ENCODE peak calls at places on chromosome 13, in six cellular contexts. V is psoas muscle, L is lower lobe of right lung, W is cardiac muscle cell, S is A549, Z is ovary. F is an unnamed sample.

GRCh38 chr13:27917121-27917947 is 2.5 kb upstream of the PDX1 start:
- DNase-seq in V (no peak), L (no peak), W (no peak), S (no peak), Z (no peak), F (no peak)

GRCh38 chr13:50805805-50806204 is 37.7 kb downstream of the DLEU7 start:
- DNase-seq in V (no peak), L (no peak), W (peak; percentile 34), S (no peak), Z (no peak), F (no peak)

GRCh38 chr13:48731957-48732569 is 78.3 kb downstream of the CYSLTR2 start:
- DNase-seq in V (peak; percentile 68), L (peak; percentile 59), W (peak; percentile 52), S (peak; percentile 2), Z (peak; percentile 49), F (peak; percentile 56)

GRCh38 chr13:112256716-112257497 is 119.2 kb upstream of the SPACA7 start:
- DNase-seq in V (no peak), L (no peak), W (no peak), S (no peak), Z (no peak), F (no peak)

GRCh38 chr13:24931450-24932217 is 164.3 kb upstream of the PABPC3 start:
- DNase-seq in V (no peak), L (no peak), W (no peak), S (no peak), Z (no peak), F (no peak)

GRCh38 chr13:99018418-99019180 is 40.7 kb upstream of the DOCK9 start:
- DNase-seq in V (no peak), L (no peak), W (peak; percentile 48), S (no peak), Z (no peak), F (no peak)

GRCh38 chr13:40060318-40061007 is 405.0 kb downstream of the COG6 start:
- DNase-seq in V (peak; percentile 79), L (no peak), W (peak; percentile 89), S (no peak), Z (peak; percentile 78), F (peak; percentile 73)

GRCh38 chr13:34678154-34678553 is 263.9 kb upstream of the NBEA start:
- DNase-seq in V (no peak), L (no peak), W (peak; percentile 65), S (peak; percentile 15), Z (no peak), F (no peak)

GRCh38 chr13:93055233-93055632 is 171.4 kb upstream of the GPC6 start:
- DNase-seq in V (no peak), L (no peak), W (no peak), S (no peak), Z (no peak), F (no peak)

GRCh38 chr13:20706661-20707060 is 3.2 kb downstream of the IL17D start:
- DNase-seq in V (no peak), L (no peak), W (no peak), S (no peak), Z (no peak), F (no peak)

GRCh38 chr13:81480634-81481033 is 1139.7 kb upstream of the SPRY2 start:
- DNase-seq in V (no peak), L (no peak), W (no peak), S (no peak), Z (no peak), F (no peak)

GRCh38 chr13:114286808-114287207 is 5.4 kb downstream of the UPF3A start:
- DNase-seq in V (no peak), L (no peak), W (no peak), S (no peak), Z (no peak), F (no peak)

GRCh38 chr13:64529874-64530485 is 2700.2 kb downstream of the PCDH9 start:
- DNase-seq in V (no peak), L (no peak), W (peak; percentile 33), S (peak; percentile 1), Z (no peak), F (no peak)

GRCh38 chr13:99067160-99067985 is 89.5 kb upstream of the DOCK9 start:
- DNase-seq in V (no peak), L (no peak), W (peak; percentile 33), S (peak; percentile 58), Z (no peak), F (no peak)

GRCh38 chr13:49836516-49836915 is 44.0 kb upstream of the KPNA3 start:
- DNase-seq in V (no peak), L (no peak), W (no peak), S (no peak), Z (no peak), F (no peak)

GRCh38 chr13:104571161-104571889 is 1505.1 kb upstream of the SLC10A2 start:
- DNase-seq in V (peak; percentile 56), L (no peak), W (peak; percentile 90), S (peak; percentile 5), Z (peak; percentile 24), F (peak; percentile 58)

GRCh38 chr13:49099513-49099877 is 120.6 kb upstream of the MLNR start:
- DNase-seq in V (no peak), L (no peak), W (no peak), S (no peak), Z (no peak), F (no peak)

GRCh38 chr13:50693755-50694154 is 149.7 kb downstream of the DLEU7 start:
- DNase-seq in V (no peak), L (no peak), W (peak; percentile 73), S (no peak), Z (no peak), F (peak; percentile 52)

GRCh38 chr13:35332134-35332533 is 144.4 kb downstream of the MAB21L1 start:
- DNase-seq in V (no peak), L (no peak), W (no peak), S (no peak), Z (no peak), F (no peak)

GRCh38 chr13:20411638-20412342 is 113.9 kb downstream of the CRYL1 start:
- DNase-seq in V (no peak), L (no peak), W (no peak), S (no peak), Z (no peak), F (no peak)

GRCh38 chr13:114069376-114070097 is 62.9 kb downstream of the RASA3 start:
- DNase-seq in V (no peak), L (no peak), W (no peak), S (no peak), Z (no peak), F (peak; percentile 65)

GRCh38 chr13:92716749-92717148 is 509.9 kb upstream of the GPC6 start:
- DNase-seq in V (no peak), L (no peak), W (peak; percentile 55), S (no peak), Z (no peak), F (no peak)

GRCh38 chr13:51000576-51001260 is 91.1 kb downstream of the RNASEH2B start:
- DNase-seq in V (peak; percentile 82), L (no peak), W (peak; percentile 63), S (no peak), Z (no peak), F (no peak)

GRCh38 chr13:44435142-44435982 is 61.7 kb downstream of the SERP2 start:
- DNase-seq in V (peak; percentile 95), L (peak; percentile 95), W (peak; percentile 99), S (peak; percentile 69), Z (peak; percentile 97), F (peak; percentile 96)

GRCh38 chr13:44436589-44437337 is 63.1 kb downstream of the SERP2 start:
- DNase-seq in V (peak; percentile 94), L (peak; percentile 94), W (peak; percentile 96), S (peak; percentile 72), Z (peak; percentile 96), F (peak; percentile 95)

GRCh38 chr13:44438234-44438579 is 64.6 kb downstream of the SERP2 start:
- DNase-seq in V (no peak), L (no peak), W (no peak), S (no peak), Z (no peak), F (no peak)

GRCh38 chr13:44439615-44440014 is 66.0 kb downstream of the SERP2 start:
- DNase-seq in V (no peak), L (no peak), W (no peak), S (no peak), Z (no peak), F (no peak)

GRCh38 chr13:44437356-44438233 is 64.0 kb downstream of the SERP2 start:
- DNase-seq in V (no peak), L (no peak), W (peak; percentile 57), S (no peak), Z (no peak), F (no peak)
- H3K27ac ChIP-seq in V (peak overlapping the region; percentile 92), L (peak overlapping the region; percentile 94), W (peak overlapping the region; percentile 74), S (peak overlapping the region; percentile 94), Z (peak overlapping the region; percentile 88), F (no peak overlapping the region)

GRCh38 chr13:86142080-86142479 is 342.9 kb upstream of the SLITRK6 start:
- DNase-seq in V (no peak), L (no peak), W (no peak), S (no peak), Z (no peak), F (no peak)
- H3K27ac ChIP-seq in V (no peak overlapping the region), L (no peak overlapping the region), W (no peak overlapping the region), S (no peak overlapping the region), Z (no peak overlapping the region), F (no peak overlapping the region)

GRCh38 chr13:110155072-110155471 is 151.9 kb downstream of the COL4A1 start:
- DNase-seq in V (no peak), L (no peak), W (no peak), S (no peak), Z (no peak), F (no peak)

GRCh38 chr13:110156186-110157065 is 150.5 kb downstream of the COL4A1 start:
- DNase-seq in V (no peak), L (no peak), W (no peak), S (no peak), Z (no peak), F (no peak)

GRCh38 chr13:110157718-110158117 is 149.2 kb downstream of the COL4A1 start:
- DNase-seq in V (no peak), L (no peak), W (no peak), S (no peak), Z (no peak), F (no peak)

GRCh38 chr13:110161112-110161897 is 145.7 kb downstream of the COL4A1 start:
- DNase-seq in V (no peak), L (peak; percentile 72), W (no peak), S (no peak), Z (no peak), F (no peak)

DNA sequence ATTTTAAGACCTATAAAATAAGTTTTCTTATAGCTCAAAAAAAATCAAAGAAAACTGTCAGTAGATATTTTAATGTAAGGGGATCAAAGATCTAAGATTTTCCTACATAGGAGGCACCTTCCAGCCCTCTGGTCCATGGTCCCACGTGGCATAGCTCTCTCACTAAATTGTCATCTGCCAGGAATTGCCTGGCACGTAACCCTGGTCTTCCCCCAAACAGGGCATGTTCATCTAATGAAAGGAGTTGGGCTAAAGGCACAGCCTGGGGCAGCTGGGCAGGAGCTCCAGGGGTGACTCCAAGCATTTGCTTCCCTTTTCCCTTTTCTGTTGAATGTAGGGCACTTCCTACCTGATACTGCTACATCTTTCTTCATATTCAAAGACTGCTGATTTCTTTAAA is 148.8 kb downstream of the COL4A1 start:
- DNase-seq in V (no peak), L (no peak), W (no peak), S (no peak), Z (no peak), F (no peak)
- H3K27ac ChIP-seq in V (no peak overlapping the region), L (peak overlapping the region; percentile 9), W (no peak overlapping the region), S (no peak overlapping the region), Z (no peak overlapping the region), F (no peak overlapping the region)

GRCh38 chr13:74162135-74162534 is 27.9 kb upstream of the KLF12 start:
- DNase-seq in V (no peak), L (no peak), W (no peak), S (no peak), Z (no peak), F (no peak)
- H3K27ac ChIP-seq in V (no peak overlapping the region), L (no peak overlapping the region), W (no peak overlapping the region), S (no peak overlapping the region), Z (no peak overlapping the region), F (no peak overlapping the region)

F was measured in aorta.